ENCODE peak calls at places on chromosome 4, in six cellular contexts. W is MM.1S; V is substantia nigra; F is NT2/D1; D is stimulated activated naive CD8-positive, alpha-beta T cell treated with anti-CD3 and anti-CD28 coated beads, Interleukin-15, amount 100 ng/mL, for 72 hours; T is NCI-H1417. I is an unnamed sample.

GRCh38 chr4:165507381-165507780 is 128.6 kb downstream of the CPE start:
- DNase-seq in V (no peak), F (no peak), D (no peak), T (no peak), W (no peak), I (no peak)

GRCh38 chr4:48033825-48034413 is 17.3 kb downstream of the NIPAL1 start:
- DNase-seq in F (no peak), T (no peak), D (peak), V (no peak), W (peak), I (no peak)

GRCh38 chr4:38717604-38718003 is 53.6 kb downstream of the KLF3 start:
- DNase-seq in F (no peak), T (no peak), V (no peak), D (no peak), W (no peak), I (no peak)

GRCh38 chr4:184504385-184504784 is 30.0 kb upstream of the IRF2 start:
- DNase-seq in V (no peak), D (no peak), W (no peak), T (no peak), F (no peak), I (no peak)

GRCh38 chr4:20760053-20760452 is 59.8 kb downstream of the PACRGL start:
- DNase-seq in W (no peak), T (no peak), V (no peak), F (no peak), D (no peak), I (no peak)

GRCh38 chr4:137545461-137545861 is 13.2 kb upstream of the PCDH18 start:
- DNase-seq in D (no peak), V (no peak), F (no peak), T (no peak), W (no peak), I (peak)

GRCh38 chr4:156781852-156782251 is 189.7 kb downstream of the PDGFC start:
- DNase-seq in D (no peak), V (no peak), F (no peak), T (no peak), W (no peak), I (no peak)

GRCh38 chr4:149980941-149981340 is 97.3 kb upstream of the DCLK2 start:
- DNase-seq in D (peak), V (peak), F (peak), T (peak), W (peak), I (peak)